ENCODE peak calls at places on chromosomes 2 and 18, in four cellular contexts. One of them, this sample, is unnamed.

GRCh38 chr2:224925066-224925821 is 117.0 kb downstream of the DOCK10 start:
- DNase-seq in lung: no peak
- DNase-seq in endothelial cell of umbilical vein: no peak
- DNase-seq in PC-9: no peak
- DNase-seq in this sample: no peak

GRCh38 chr2:212794471-212794870 is 255.9 kb upstream of the ERBB4 start:
- DNase-seq in lung: no peak
- DNase-seq in endothelial cell of umbilical vein: no peak
- DNase-seq in PC-9: no peak
- DNase-seq in this sample: no peak

GRCh38 chr2:128548461-128548891 is 229.8 kb upstream of the HS6ST1 start:
- DNase-seq in lung: no peak
- DNase-seq in endothelial cell of umbilical vein: no peak
- DNase-seq in PC-9: no peak
- DNase-seq in this sample: peak

GRCh38 chr2:135663148-135663700 is 78.4 kb upstream of the UBXN4 start:
- DNase-seq in lung: no peak
- DNase-seq in endothelial cell of umbilical vein: no peak
- DNase-seq in PC-9: no peak
- DNase-seq in this sample: no peak

GRCh38 chr18:40437517-40437916 is 1517.5 kb upstream of the PIK3C3 start:
- DNase-seq in lung: no peak
- DNase-seq in endothelial cell of umbilical vein: no peak
- DNase-seq in PC-9: no peak
- DNase-seq in this sample: no peak

GRCh38 chr18:3463052-3463451 is 13.1 kb downstream of the TGIF1 start:
- DNase-seq in lung: no peak
- DNase-seq in endothelial cell of umbilical vein: peak
- DNase-seq in PC-9: no peak
- DNase-seq in this sample: no peak

GRCh38 chr18:3449702-3450357 is at the start of gene TGIF1:
- DNase-seq in lung: peak
- DNase-seq in endothelial cell of umbilical vein: peak
- DNase-seq in PC-9: peak
- DNase-seq in this sample: peak

GRCh38 chr2:796151-796955 is 119.1 kb upstream of the TMEM18 start:
- DNase-seq in lung: peak
- DNase-seq in endothelial cell of umbilical vein: no peak
- DNase-seq in PC-9: no peak
- DNase-seq in this sample: no peak

GRCh38 chr2:135797497-135798274 is 39.3 kb downstream of the LCT start:
- DNase-seq in lung: peak
- DNase-seq in endothelial cell of umbilical vein: peak
- DNase-seq in PC-9: peak
- DNase-seq in this sample: peak

GRCh38 chr18:159037-159652 is 788 bp downstream of the USP14 start:
- DNase-seq in lung: no peak
- DNase-seq in endothelial cell of umbilical vein: peak
- DNase-seq in PC-9: no peak
- DNase-seq in this sample: no peak

GRCh38 chr2:174595904-174596397 is 1.7 kb downstream of the WIPF1 start:
- DNase-seq in lung: no peak
- DNase-seq in endothelial cell of umbilical vein: no peak
- DNase-seq in PC-9: no peak
- DNase-seq in this sample: no peak

GRCh38 chr2:134425723-134426496 is 172.0 kb downstream of the MGAT5 start:
- DNase-seq in lung: no peak
- DNase-seq in endothelial cell of umbilical vein: peak
- DNase-seq in PC-9: no peak
- DNase-seq in this sample: no peak

GRCh38 chr18:28409811-28410210 is 232.9 kb upstream of the CDH2 start:
- DNase-seq in lung: no peak
- DNase-seq in endothelial cell of umbilical vein: no peak
- DNase-seq in PC-9: no peak
- DNase-seq in this sample: no peak

GRCh38 chr2:46179037-46179621 is 118.1 kb upstream of the EPAS1 start:
- DNase-seq in lung: no peak
- DNase-seq in endothelial cell of umbilical vein: peak
- DNase-seq in PC-9: peak
- DNase-seq in this sample: peak

GRCh38 chr2:68294187-68294586 is 25.6 kb downstream of the CNRIP1 start:
- DNase-seq in lung: no peak
- DNase-seq in endothelial cell of umbilical vein: no peak
- DNase-seq in PC-9: no peak
- DNase-seq in this sample: no peak

GRCh38 chr2:217802876-217803638 is 199.7 kb downstream of the TNS1 start:
- DNase-seq in lung: no peak
- DNase-seq in endothelial cell of umbilical vein: no peak
- DNase-seq in PC-9: no peak
- DNase-seq in this sample: no peak

GRCh38 chr2:23388292-23388691 is 3.3 kb downstream of the KLHL29 start:
- DNase-seq in lung: no peak
- DNase-seq in endothelial cell of umbilical vein: no peak
- DNase-seq in PC-9: no peak
- DNase-seq in this sample: no peak

GRCh38 chr2:181376442-181376841 is 80.7 kb upstream of the ITGA4 start:
- DNase-seq in lung: no peak
- DNase-seq in endothelial cell of umbilical vein: no peak
- DNase-seq in PC-9: no peak
- DNase-seq in this sample: no peak

GRCh38 chr2:86337235-86338099 is at the start of gene REEP1:
- DNase-seq in lung: no peak
- DNase-seq in endothelial cell of umbilical vein: no peak
- DNase-seq in PC-9: no peak
- DNase-seq in this sample: peak

GRCh38 chr18:42901161-42901560 is 214.3 kb downstream of the RIT2 start:
- DNase-seq in lung: no peak
- DNase-seq in endothelial cell of umbilical vein: no peak
- DNase-seq in PC-9: no peak
- DNase-seq in this sample: no peak

GRCh38 chr2:54724560-54725342 is 1.3 kb downstream of the EML6 start:
- DNase-seq in lung: no peak
- DNase-seq in endothelial cell of umbilical vein: no peak
- DNase-seq in PC-9: no peak
- DNase-seq in this sample: peak
- H3K4me3 ChIP-seq in lung: peak
- H3K4me3 ChIP-seq in endothelial cell of umbilical vein: peak
- H3K4me3 ChIP-seq in PC-9: peak
- H3K4me3 ChIP-seq in this sample: peak

DNA sequence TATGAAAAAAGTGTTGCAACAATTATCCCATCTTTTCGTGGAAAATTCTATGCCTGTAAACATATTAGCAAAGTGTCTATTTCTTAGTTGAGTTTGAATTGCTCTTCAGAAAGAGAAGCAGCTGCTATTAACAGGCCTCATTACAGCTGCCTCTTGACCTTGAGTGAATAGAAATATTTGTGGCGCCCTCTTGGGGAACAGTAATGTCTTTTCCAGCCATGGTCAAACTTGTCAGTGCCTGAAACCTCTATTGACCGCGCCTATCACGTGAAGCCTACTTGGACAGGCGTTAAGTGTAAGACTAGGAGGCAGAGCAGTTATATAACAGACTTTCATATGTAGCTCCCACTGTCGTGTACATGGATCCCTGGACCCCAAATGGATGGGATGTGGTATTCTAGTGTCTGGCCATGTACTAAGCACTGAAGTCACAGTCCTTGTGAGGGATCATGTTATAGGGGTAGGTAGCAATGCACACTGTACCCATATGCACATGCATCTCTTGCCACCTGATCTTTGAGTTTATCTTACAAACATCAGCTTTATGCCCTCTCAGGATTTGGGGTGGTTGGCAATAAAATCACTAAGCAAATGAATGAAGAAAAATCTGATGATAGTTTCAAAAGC is 245.0 kb downstream of the PTGR3 start:
- DNase-seq in lung: peak
- DNase-seq in endothelial cell of umbilical vein: peak
- DNase-seq in PC-9: no peak
- DNase-seq in this sample: peak
- TF ChIP-seq CTCF in lung: peak
- TF ChIP-seq CTCF in endothelial cell of umbilical vein: peak
- TF ChIP-seq CTCF in PC-9: peak
- TF ChIP-seq CTCF in this sample: no peak

GRCh38 chr18:69097349-69097748 is 299.5 kb downstream of the CCDC102B start:
- DNase-seq in lung: no peak
- DNase-seq in endothelial cell of umbilical vein: no peak
- DNase-seq in PC-9: no peak
- DNase-seq in this sample: no peak
- H3K4me3 ChIP-seq in lung: no peak
- H3K4me3 ChIP-seq in endothelial cell of umbilical vein: no peak
- H3K4me3 ChIP-seq in PC-9: no peak
- H3K4me3 ChIP-seq in this sample: no peak

GRCh38 chr2:161992526-161992925 is 81.5 kb downstream of the DPP4 start:
- DNase-seq in lung: no peak
- DNase-seq in endothelial cell of umbilical vein: no peak
- DNase-seq in PC-9: no peak
- DNase-seq in this sample: no peak

GRCh38 chr2:161990036-161990435 is 84.0 kb downstream of the DPP4 start:
- DNase-seq in lung: no peak
- DNase-seq in endothelial cell of umbilical vein: no peak
- DNase-seq in PC-9: no peak
- DNase-seq in this sample: no peak

GRCh38 chr2:161991991-161992390 is 82.0 kb downstream of the DPP4 start:
- DNase-seq in lung: no peak
- DNase-seq in endothelial cell of umbilical vein: no peak
- DNase-seq in PC-9: no peak
- DNase-seq in this sample: no peak

GRCh38 chr2:161990741-161991140 is 83.3 kb downstream of the DPP4 start:
- DNase-seq in lung: no peak
- DNase-seq in endothelial cell of umbilical vein: no peak
- DNase-seq in PC-9: peak
- DNase-seq in this sample: no peak

GRCh38 chr2:161988589-161988988 is 85.4 kb downstream of the DPP4 start:
- DNase-seq in lung: no peak
- DNase-seq in endothelial cell of umbilical vein: no peak
- DNase-seq in PC-9: no peak
- DNase-seq in this sample: no peak
- TF ChIP-seq CTCF in lung: no peak
- TF ChIP-seq CTCF in endothelial cell of umbilical vein: no peak
- TF ChIP-seq CTCF in PC-9: no peak
- TF ChIP-seq CTCF in this sample: no peak

GRCh38 chr2:238876232-238876630 is 28.3 kb downstream of the TWIST2 start:
- DNase-seq in lung: no peak
- DNase-seq in endothelial cell of umbilical vein: no peak
- DNase-seq in PC-9: no peak
- DNase-seq in this sample: peak
- H3K4me3 ChIP-seq in lung: no peak
- H3K4me3 ChIP-seq in endothelial cell of umbilical vein: no peak
- H3K4me3 ChIP-seq in PC-9: no peak
- H3K4me3 ChIP-seq in this sample: no peak

GRCh38 chr2:191538334-191538910 is 139.5 kb upstream of the NABP1 start:
- DNase-seq in lung: no peak
- DNase-seq in endothelial cell of umbilical vein: no peak
- DNase-seq in PC-9: no peak
- DNase-seq in this sample: no peak

GRCh38 chr2:191544511-191545062 is 133.3 kb upstream of the NABP1 start:
- DNase-seq in lung: no peak
- DNase-seq in endothelial cell of umbilical vein: no peak
- DNase-seq in PC-9: no peak
- DNase-seq in this sample: no peak

GRCh38 chr2:191540681-191541080 is 137.3 kb upstream of the NABP1 start:
- DNase-seq in lung: no peak
- DNase-seq in endothelial cell of umbilical vein: no peak
- DNase-seq in PC-9: no peak
- DNase-seq in this sample: no peak

GRCh38 chr2:191533693-191534175 is 144.2 kb upstream of the NABP1 start:
- DNase-seq in lung: no peak
- DNase-seq in endothelial cell of umbilical vein: no peak
- DNase-seq in PC-9: no peak
- DNase-seq in this sample: no peak

GRCh38 chr2:191539068-191539467 is 138.9 kb upstream of the NABP1 start:
- DNase-seq in lung: no peak
- DNase-seq in endothelial cell of umbilical vein: peak
- DNase-seq in PC-9: no peak
- DNase-seq in this sample: no peak
- TF ChIP-seq CTCF in lung: no peak
- TF ChIP-seq CTCF in endothelial cell of umbilical vein: peak
- TF ChIP-seq CTCF in PC-9: peak
- TF ChIP-seq CTCF in this sample: no peak

DNA sequence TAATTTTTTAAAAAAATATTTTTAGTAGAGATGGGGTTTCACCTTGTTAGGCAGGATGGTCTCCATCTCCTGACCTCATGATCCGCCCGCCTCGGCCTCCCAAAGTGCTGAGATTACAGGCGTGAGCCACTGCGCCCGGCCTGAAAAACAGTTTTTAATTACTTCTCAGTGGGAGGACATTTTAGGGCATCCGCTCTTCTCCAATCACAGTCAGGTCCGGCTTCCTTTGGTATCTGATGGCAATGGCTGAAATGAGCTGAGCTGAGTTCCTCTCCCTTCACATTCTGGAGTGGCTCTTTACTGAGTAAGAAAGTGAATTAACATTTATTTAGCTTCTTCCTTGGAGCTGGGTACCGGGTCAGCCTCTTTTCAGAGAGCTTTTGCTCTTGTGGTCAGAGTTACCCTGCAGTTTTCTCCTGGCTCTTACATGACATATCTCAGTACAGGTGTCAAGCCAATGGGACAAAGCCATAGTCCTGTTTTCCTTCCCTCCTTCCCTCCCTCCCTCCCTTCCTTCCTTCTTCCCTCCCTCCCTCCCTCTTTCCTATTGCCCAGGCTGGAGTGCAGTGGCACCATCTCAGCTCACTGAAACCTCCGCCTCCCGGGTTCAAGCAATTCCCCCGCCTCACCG is 1.1 kb upstream of the TTC27 start:
- DNase-seq in lung: no peak
- DNase-seq in endothelial cell of umbilical vein: no peak
- DNase-seq in PC-9: no peak
- DNase-seq in this sample: no peak
- H3K4me3 ChIP-seq in lung: no peak
- H3K4me3 ChIP-seq in endothelial cell of umbilical vein: no peak
- H3K4me3 ChIP-seq in PC-9: no peak
- H3K4me3 ChIP-seq in this sample: no peak

GRCh38 chr2:207897541-207898353 is 127.6 kb downstream of the PLEKHM3 start:
- DNase-seq in lung: no peak
- DNase-seq in endothelial cell of umbilical vein: peak
- DNase-seq in PC-9: no peak
- DNase-seq in this sample: no peak

GRCh38 chr2:207895236-207895860 is 125.6 kb upstream of the FZD5 start:
- DNase-seq in lung: no peak
- DNase-seq in endothelial cell of umbilical vein: peak
- DNase-seq in PC-9: no peak
- DNase-seq in this sample: no peak

GRCh38 chr2:207898354-207898695 is 127.0 kb downstream of the PLEKHM3 start:
- DNase-seq in lung: no peak
- DNase-seq in endothelial cell of umbilical vein: no peak
- DNase-seq in PC-9: no peak
- DNase-seq in this sample: no peak

GRCh38 chr2:207892676-207893402 is 123.1 kb upstream of the FZD5 start:
- DNase-seq in lung: no peak
- DNase-seq in endothelial cell of umbilical vein: no peak
- DNase-seq in PC-9: no peak
- DNase-seq in this sample: no peak

GRCh38 chr2:207896525-207897295 is 127.0 kb upstream of the FZD5 start:
- DNase-seq in lung: no peak
- DNase-seq in endothelial cell of umbilical vein: no peak
- DNase-seq in PC-9: no peak
- DNase-seq in this sample: no peak
- TF ChIP-seq CTCF in lung: no peak
- TF ChIP-seq CTCF in endothelial cell of umbilical vein: no peak
- TF ChIP-seq CTCF in PC-9: no peak
- TF ChIP-seq CTCF in this sample: no peak

GRCh38 chr2:122564843-122565242 is 809.4 kb downstream of the TSN start:
- DNase-seq in lung: no peak
- DNase-seq in endothelial cell of umbilical vein: no peak
- DNase-seq in PC-9: no peak
- DNase-seq in this sample: no peak
- H3K4me3 ChIP-seq in lung: no peak
- H3K4me3 ChIP-seq in endothelial cell of umbilical vein: no peak
- H3K4me3 ChIP-seq in PC-9: no peak
- H3K4me3 ChIP-seq in this sample: no peak